ENCODE peak calls at places on chromosomes 5 and 9, in six cellular contexts. R is nephron progenitor cell, O is fibroblast of pulmonary artery, K is spleen, E is astrocyte, D is ovary. I is an unnamed sample.

GRCh38 chr9:72898360-72898759 is 54.5 kb downstream of the ALDH1A1 start:
- DNase-seq in R (no peak), O (no peak), K (no peak), E (no peak), D (no peak), I (no peak)

GRCh38 chr5:146368137-146368536 is 29.5 kb downstream of the POU4F3 start:
- DNase-seq in R (no peak), O (no peak), K (no peak), E (peak; percentile 31), D (no peak), I (no peak)

GRCh38 chr9:104961701-104962359 is 33.9 kb upstream of the ABCA1 start:
- DNase-seq in R (no peak), O (no peak), K (no peak), E (no peak), D (no peak), I (no peak)

GRCh38 chr9:4237748-4238511 is 61.9 kb downstream of the GLIS3 start:
- DNase-seq in R (no peak), O (peak; percentile 46), K (no peak), E (peak; percentile 61), D (no peak), I (no peak)

GRCh38 chr5:165029471-165029870 is 1524.1 kb downstream of the MAT2B start:
- DNase-seq in R (peak; percentile 12), O (no peak), K (no peak), E (peak; percentile 23), D (no peak), I (no peak)

GRCh38 chr9:128374221-128374675 is 3.1 kb downstream of the URM1 start:
- DNase-seq in R (no peak), O (no peak), K (no peak), E (no peak), D (no peak), I (no peak)

GRCh38 chr5:138648841-138649240 is 73.6 kb upstream of the HSPA9 start:
- DNase-seq in R (no peak), O (no peak), K (no peak), E (no peak), D (no peak), I (no peak)

GRCh38 chr9:4117835-4118610 is 181.8 kb downstream of the GLIS3 start:
- DNase-seq in R (no peak), O (no peak), K (peak; percentile 82), E (no peak), D (peak; percentile 46), I (peak; percentile 46)

GRCh38 chr9:92425578-92425977 is 1.3 kb upstream of the OMD start:
- DNase-seq in R (no peak), O (peak; percentile 35), K (no peak), E (peak; percentile 57), D (no peak), I (no peak)

GRCh38 chr5:137734962-137735530 is 843 bp downstream of the KLHL3 start:
- DNase-seq in R (peak; percentile 27), O (peak; percentile 60), K (peak; percentile 73), E (peak; percentile 44), D (peak; percentile 35), I (no peak)

GRCh38 chr5:173660481-173661280 is 44.2 kb upstream of the BOD1 start:
- DNase-seq in R (no peak), O (no peak), K (no peak), E (no peak), D (no peak), I (no peak)

DNA sequence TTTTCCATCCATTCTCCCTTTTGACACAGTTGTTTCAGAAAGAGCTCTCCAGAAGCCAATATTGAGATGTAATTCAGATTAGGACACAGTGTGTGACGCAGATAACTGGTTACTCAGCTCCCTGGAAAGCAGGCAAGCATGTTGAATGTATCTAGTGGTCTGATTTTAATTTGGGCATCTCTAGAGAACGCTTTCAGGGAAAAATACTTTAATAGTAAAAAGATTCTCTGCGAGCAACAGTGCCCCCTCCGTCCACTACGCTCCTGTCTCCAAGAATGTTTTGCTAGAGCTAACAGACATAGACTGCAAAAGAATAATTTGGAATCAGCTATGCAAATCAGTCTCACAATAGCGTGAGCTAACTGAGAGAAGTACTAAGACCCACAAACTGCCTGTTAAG is 23.3 kb downstream of the CFAP90 start:
- DNase-seq in R (no peak), O (no peak), K (no peak), E (no peak), D (no peak), I (no peak)
- TF ChIP-seq CTCF in R (no peak), O (no peak), K (no peak), E (peak; percentile 36), D (no peak), I (no peak)

GRCh38 chr5:179452356-179453230 is 97.8 kb upstream of the RUFY1 start:
- DNase-seq in R (no peak), O (no peak), K (no peak), E (no peak), D (no peak), I (no peak)
- TF ChIP-seq CTCF in R (no peak), O (no peak), K (no peak), E (no peak), D (no peak), I (no peak)

GRCh38 chr5:132459983-132460834 is 30.4 kb downstream of the IRF1 start:
- DNase-seq in R (no peak), O (no peak), K (peak; percentile 87), E (no peak), D (no peak), I (peak; percentile 83)
- TF ChIP-seq CTCF in R (no peak), O (no peak), K (no peak), E (no peak), D (no peak), I (peak; percentile 66)

GRCh38 chr9:91411096-91411771 is 12.4 kb downstream of the NFIL3 start:
- DNase-seq in R (no peak), O (peak; percentile 67), K (no peak), E (no peak), D (no peak), I (no peak)
- TF ChIP-seq CTCF in R (no peak), O (no peak), K (no peak), E (no peak), D (no peak), I (no peak)

GRCh38 chr5:95549030-95549429 is 5.7 kb downstream of the SKIC3 start:
- DNase-seq in R (no peak), O (no peak), K (no peak), E (no peak), D (no peak), I (no peak)

GRCh38 chr5:95555553-95555952 is 652 bp downstream of the ARSK start:
- DNase-seq in R (no peak), O (peak; percentile 24), K (no peak), E (no peak), D (no peak), I (no peak)

GRCh38 chr5:95554331-95554646 is 488 bp downstream of the SKIC3 start:
- DNase-seq in R (no peak), O (peak; percentile 50), K (no peak), E (no peak), D (no peak), I (peak; percentile 41)

GRCh38 chr5:95554647-95555548 is at the start of the genes ARSK and SKIC3:
- DNase-seq in R (peak; percentile 90), O (peak; percentile 100), K (peak; percentile 94), E (peak; percentile 99), D (peak; percentile 92), I (peak; percentile 93)
- TF ChIP-seq CTCF in R (peak; percentile 17), O (peak; percentile 52), K (no peak), E (no peak), D (peak; percentile 46), I (peak; percentile 21)

DNA sequence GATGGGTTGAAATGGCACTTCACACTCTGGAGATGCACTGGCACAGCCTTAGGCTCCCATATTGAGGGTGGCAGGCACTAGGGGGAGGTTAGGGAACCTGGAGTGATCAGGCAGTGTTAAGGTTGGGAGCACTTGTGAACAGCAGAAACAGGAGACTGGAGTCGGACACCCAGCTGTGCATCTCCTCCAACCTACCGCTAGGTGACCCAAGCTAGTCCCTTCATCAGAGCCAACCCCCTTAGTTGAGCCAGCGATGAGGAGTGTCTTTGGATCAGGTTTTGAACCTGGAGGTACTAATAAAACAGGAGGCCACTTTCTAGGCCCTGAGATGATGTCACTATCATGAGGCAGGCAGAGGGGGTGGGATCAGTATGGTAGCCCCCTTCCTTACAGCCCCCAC is 1.7 kb downstream of the ACTL7B start:
- DNase-seq in R (no peak), O (no peak), K (no peak), E (no peak), D (no peak), I (no peak)
- TF ChIP-seq CTCF in R (no peak), O (peak; percentile 2), K (no peak), E (no peak), D (no peak), I (no peak)

GRCh38 chr5:44911501-44911900 is 102.8 kb downstream of the MRPS30 start:
- DNase-seq in R (no peak), O (no peak), K (no peak), E (no peak), D (no peak), I (no peak)
- TF ChIP-seq CTCF in R (no peak), O (no peak), K (no peak), E (no peak), D (no peak), I (no peak)

GRCh38 chr5:176402684-176403083 is 13.7 kb downstream of the CLTB start:
- DNase-seq in R (no peak), O (no peak), K (peak; percentile 30), E (no peak), D (no peak), I (no peak)

GRCh38 chr5:176406436-176407052 is 9.8 kb downstream of the CLTB start:
- DNase-seq in R (no peak), O (no peak), K (peak; percentile 48), E (no peak), D (no peak), I (no peak)

GRCh38 chr5:176407456-176408244 is 8.7 kb downstream of the CLTB start:
- DNase-seq in R (no peak), O (peak; percentile 25), K (peak; percentile 31), E (no peak), D (no peak), I (no peak)

GRCh38 chr5:176408590-176408989 is 7.7 kb downstream of the CLTB start:
- DNase-seq in R (no peak), O (no peak), K (no peak), E (no peak), D (no peak), I (no peak)

GRCh38 chr5:176405656-176406435 is 10.5 kb downstream of the CLTB start:
- DNase-seq in R (no peak), O (no peak), K (peak; percentile 48), E (no peak), D (no peak), I (no peak)
- TF ChIP-seq CTCF in R (peak; percentile 7), O (no peak), K (no peak), E (no peak), D (no peak), I (no peak)

I was measured in CD14-positive monocyte.